ENCODE peak calls at places on chromosome 9, in ten cellular contexts. S is astrocyte of the spinal cord, E is WERI-Rb-1, P is fibroblast of mammary gland, B is BJ, R is GM12865, L is WTC11, O is neural crest cell, I is left lung, G is fibroblast of pulmonary artery. V is an unnamed sample.

GRCh38 chr9:92807757-92808725 is 43.4 kb upstream of the BICD2 start:
- DNase-seq in L (peak), S (no peak), I (no peak), B (no peak), R (no peak), E (peak), P (no peak), O (no peak), G (no peak), V (no peak)

GRCh38 chr9:34493972-34494535 is 28.7 kb downstream of the ENHO start:
- DNase-seq in I (peak), O (peak), B (no peak), E (no peak), S (peak), P (peak), R (peak), L (peak), G (peak), V (no peak)

GRCh38 chr9:99778308-99778707 is 43.4 kb upstream of the NR4A3 start:
- DNase-seq in E (no peak), P (peak), O (no peak), S (peak), R (peak), L (no peak), G (peak), I (no peak), B (peak), V (no peak)

GRCh38 chr9:5670079-5670478 is 41.2 kb downstream of the RIC1 start:
- DNase-seq in G (no peak), E (no peak), L (no peak), S (no peak), R (no peak), I (no peak), O (no peak), B (no peak), P (no peak), V (no peak)

GRCh38 chr9:37729499-37729898 is 24.1 kb upstream of the TRMT10B start:
- DNase-seq in I (no peak), O (no peak), P (no peak), B (no peak), L (no peak), E (no peak), R (no peak), G (no peak), S (no peak), V (no peak)

GRCh38 chr9:91421022-91421765 is 2.4 kb downstream of the NFIL3 start:
- DNase-seq in O (peak), L (peak), I (peak), P (peak), B (no peak), R (no peak), G (peak), E (peak), S (peak), V (peak)

GRCh38 chr9:31078175-31078574 is 1306.3 kb upstream of the ACO1 start:
- DNase-seq in I (no peak), L (no peak), G (no peak), B (no peak), E (no peak), O (no peak), R (no peak), S (no peak), P (no peak), V (no peak)

GRCh38 chr9:6354072-6354686 is 26.0 kb downstream of the TPD52L3 start:
- DNase-seq in B (peak), R (peak), O (peak), I (no peak), P (peak), E (peak), L (peak), G (peak), S (peak), V (peak)

GRCh38 chr9:123267481-123268239 is 726 bp downstream of the STRBP start:
- DNase-seq in B (no peak), E (peak), S (no peak), I (no peak), G (no peak), R (peak), O (no peak), L (peak), P (no peak), V (peak)

GRCh38 chr9:110659891-110660541 is 8.6 kb upstream of the MUSK start:
- DNase-seq in I (no peak), P (peak), E (no peak), O (no peak), R (no peak), B (peak), L (no peak), S (no peak), G (no peak), V (no peak)

GRCh38 chr9:93231121-93231694 is 47.3 kb downstream of the WNK2 start:
- DNase-seq in R (no peak), G (no peak), I (peak), B (no peak), P (no peak), S (no peak), O (no peak), E (no peak), L (no peak), V (no peak)

GRCh38 chr9:99809586-99810357 is 11.9 kb upstream of the NR4A3 start:
- DNase-seq in E (no peak), O (no peak), G (no peak), S (no peak), I (no peak), P (peak), L (no peak), R (no peak), B (no peak), V (no peak)

GRCh38 chr9:133869674-133870419 is 122.3 kb downstream of the VAV2 start:
- DNase-seq in R (no peak), S (no peak), B (no peak), O (no peak), P (no peak), L (no peak), G (peak), E (no peak), I (no peak), V (no peak)
- TF ChIP-seq CTCF in R (no peak), S (no peak), B (no peak), O (peak), P (no peak), L (no peak), G (peak), E (no peak), I (no peak), V (no peak)

GRCh38 chr9:122029898-122030297 is 63.2 kb downstream of the TTLL11 start:
- DNase-seq in E (no peak), P (peak), G (no peak), I (no peak), S (no peak), R (no peak), L (no peak), O (no peak), B (no peak), V (no peak)
- TF ChIP-seq CTCF in E (no peak), P (no peak), G (no peak), I (no peak), S (no peak), R (no peak), L (no peak), O (no peak), B (no peak), V (no peak)

DNA sequence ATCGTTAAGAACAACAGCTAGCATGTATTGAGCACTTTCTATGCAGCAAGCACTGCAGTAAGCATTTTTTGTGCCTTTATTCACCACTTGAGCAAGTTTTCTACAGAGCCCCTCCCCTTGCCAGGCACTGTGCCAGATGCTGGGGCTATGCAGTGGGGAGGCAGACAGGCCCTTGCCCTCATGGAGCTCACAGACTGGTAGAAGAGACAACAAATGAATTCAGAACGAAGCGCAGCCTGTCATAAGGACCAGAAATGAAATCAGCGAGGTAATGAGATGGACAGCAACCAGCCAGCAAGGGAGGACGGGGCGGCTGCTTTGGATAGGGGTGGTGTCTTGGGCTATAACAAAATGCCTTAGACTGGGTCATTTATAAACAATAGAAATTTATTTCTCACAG is 68.8 kb downstream of the C9orf50 start:
- DNase-seq in O (no peak), E (no peak), P (no peak), I (no peak), R (no peak), G (peak), B (no peak), S (peak), L (no peak), V (no peak)
- TF ChIP-seq CTCF in O (no peak), E (no peak), P (no peak), I (no peak), R (no peak), G (no peak), B (no peak), S (no peak), L (no peak), V (no peak)

DNA sequence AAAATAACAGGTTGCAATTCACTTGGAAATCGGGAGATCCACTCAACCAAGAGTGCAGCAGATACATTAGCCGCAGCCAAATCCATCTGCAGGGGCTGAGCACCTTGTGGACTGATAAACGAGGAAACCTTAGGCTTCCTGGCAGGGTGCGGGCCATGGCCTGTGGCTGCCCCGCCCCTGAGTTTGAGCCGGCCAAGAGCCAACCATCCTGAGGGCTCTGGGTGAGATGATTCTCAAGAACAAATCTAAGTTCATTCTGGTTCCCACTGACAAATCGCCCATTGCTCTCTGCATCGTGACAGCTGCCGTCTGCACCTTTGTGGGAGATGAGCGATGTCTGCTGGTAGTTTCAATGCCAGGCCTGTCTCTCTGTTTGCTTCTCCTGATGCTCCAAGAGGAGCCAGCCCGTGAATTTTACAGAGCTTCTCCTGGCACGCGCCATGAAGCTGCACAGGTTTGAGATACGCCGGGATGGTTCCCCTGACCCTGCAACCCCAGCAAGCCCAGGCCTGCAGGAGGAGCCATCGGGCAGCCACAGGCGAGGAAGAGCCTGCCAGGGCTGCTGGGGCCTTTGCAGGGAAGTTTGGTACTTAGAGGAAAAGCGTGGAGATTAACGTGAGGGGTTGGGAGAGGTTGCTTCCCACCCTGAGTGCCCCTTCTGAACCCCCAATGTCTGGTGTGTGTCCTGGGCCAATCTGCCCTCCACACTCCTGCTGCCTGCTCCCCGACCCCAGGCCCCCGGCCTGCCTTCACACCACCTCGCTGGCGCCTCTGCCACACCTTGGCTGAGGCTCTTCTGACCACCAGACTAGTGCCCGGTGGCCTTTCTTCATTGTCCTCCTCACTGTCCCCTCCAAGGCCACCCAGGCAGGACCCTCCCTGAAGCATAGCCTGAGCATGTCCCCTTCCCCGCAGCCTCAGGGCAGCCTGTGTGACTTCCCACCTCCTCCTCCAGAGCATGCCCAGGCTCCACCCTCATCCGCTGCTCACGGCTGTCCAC is 154.2 kb downstream of the OLFM1 start:
- DNase-seq in I (no peak), G (no peak), L (peak), P (no peak), E (peak), S (no peak), B (no peak), O (no peak), R (no peak), V (no peak)
- TF ChIP-seq CTCF in I (no peak), G (no peak), L (no peak), P (no peak), E (peak), S (no peak), B (no peak), O (no peak), R (no peak), V (no peak)

GRCh38 chr9:36136894-36137391 is 410 bp downstream of the GLIPR2 start:
- DNase-seq in B (no peak), S (no peak), G (no peak), I (no peak), P (no peak), L (no peak), E (no peak), R (no peak), O (no peak), V (no peak)

GRCh38 chr9:36134761-36135505 is 1.6 kb upstream of the GLIPR2 start:
- DNase-seq in I (no peak), S (no peak), B (no peak), R (no peak), P (no peak), L (no peak), O (no peak), E (no peak), G (no peak), V (no peak)

GRCh38 chr9:36137392-36138004 is 965 bp downstream of the GLIPR2 start:
- DNase-seq in G (peak), I (no peak), S (no peak), E (peak), B (no peak), O (no peak), L (peak), P (peak), R (no peak), V (no peak)

GRCh38 chr9:36135791-36136276 is 699 bp upstream of the GLIPR2 start:
- DNase-seq in O (no peak), E (no peak), G (no peak), P (no peak), R (no peak), L (peak), B (no peak), S (no peak), I (no peak), V (no peak)

DNA sequence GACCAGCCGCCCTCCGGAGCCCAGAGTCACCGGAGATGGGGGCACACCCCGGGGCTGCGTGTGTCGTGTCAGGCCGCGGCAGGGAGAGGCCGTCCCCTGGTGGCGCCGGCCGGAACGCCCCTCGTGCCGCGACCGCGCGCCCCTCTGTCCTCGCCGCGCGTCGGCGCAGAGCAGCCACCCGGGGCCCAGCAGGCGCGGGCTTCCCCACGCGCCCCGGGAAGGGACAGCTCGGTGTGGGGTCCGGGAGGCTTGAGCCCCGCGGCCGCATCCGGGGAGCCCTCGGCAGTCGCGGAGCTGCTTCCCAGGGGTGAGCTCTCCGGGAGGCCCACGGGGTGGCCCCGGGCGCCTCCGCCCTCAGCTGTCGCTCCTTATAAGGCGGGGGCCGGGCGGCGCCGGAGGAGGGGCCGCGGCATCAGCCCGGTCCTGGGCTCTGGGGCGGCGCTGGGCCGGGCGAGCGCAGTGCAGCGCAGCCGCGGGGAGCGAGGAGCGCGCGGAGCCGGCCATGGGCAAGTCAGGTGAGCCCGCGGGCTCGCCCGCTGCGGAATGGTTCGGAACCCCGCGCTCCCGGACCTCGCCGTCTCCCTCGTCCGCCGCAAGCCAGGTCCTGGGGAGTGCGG is at the start of gene GLIPR2:
- DNase-seq in O (peak), P (peak), B (no peak), L (peak), G (peak), R (peak), E (peak), I (peak), S (peak), V (peak)
- TF ChIP-seq CTCF in O (peak), P (no peak), B (peak), L (no peak), G (no peak), R (no peak), E (peak), I (no peak), S (no peak), V (no peak)

DNA sequence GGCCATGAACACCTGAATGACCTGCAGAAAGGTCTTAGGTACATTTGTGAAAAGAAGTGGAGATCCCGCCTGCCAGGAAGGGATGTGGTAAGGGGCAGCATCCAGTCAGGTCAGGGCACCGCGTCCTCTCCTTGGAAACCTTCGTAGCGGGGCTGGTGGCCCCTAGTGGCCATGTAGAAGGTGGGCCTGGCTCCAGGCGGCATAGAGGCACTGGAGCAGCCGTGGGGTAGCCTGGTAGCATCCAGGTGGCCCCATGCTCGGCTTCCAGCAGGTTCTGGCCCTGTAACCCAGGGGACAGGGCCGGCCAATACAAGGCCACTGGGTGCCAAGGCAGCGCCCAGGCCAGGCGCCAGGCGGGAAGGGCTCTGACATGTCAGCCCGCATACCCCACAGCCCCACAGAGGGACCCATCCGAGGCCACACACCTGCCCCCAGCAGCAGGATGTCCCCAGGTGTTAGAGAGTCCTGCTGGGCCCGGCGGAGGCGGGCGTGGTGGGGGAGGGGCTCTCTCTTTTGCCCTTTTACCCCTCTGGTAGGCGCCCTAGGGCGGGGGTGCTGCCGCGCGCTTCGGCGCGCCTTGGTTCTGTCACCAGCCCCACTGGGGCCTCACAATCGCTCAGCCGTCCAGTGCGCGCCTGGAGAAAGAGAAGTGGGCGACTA is 58.3 kb upstream of the SPATA31E1 start:
- DNase-seq in S (no peak), G (no peak), B (no peak), R (no peak), O (no peak), I (no peak), L (peak), E (no peak), P (no peak), V (no peak)
- TF ChIP-seq CTCF in S (no peak), G (no peak), B (no peak), R (no peak), O (no peak), I (no peak), L (no peak), E (no peak), P (no peak), V (no peak)

GRCh38 chr9:35665471-35665818 is 450 bp upstream of the ARHGEF39 start:
- DNase-seq in O (no peak), B (no peak), E (no peak), G (no peak), R (no peak), I (no peak), L (no peak), S (no peak), P (no peak), V (no peak)
- TF ChIP-seq CTCF in O (peak), B (no peak), E (no peak), G (no peak), R (no peak), I (no peak), L (no peak), S (no peak), P (no peak), V (no peak)

GRCh38 chr9:136264803-136265405 is 19.3 kb upstream of the QSOX2 start:
- DNase-seq in L (no peak), G (no peak), B (no peak), I (no peak), E (no peak), S (no peak), O (no peak), P (no peak), R (no peak), V (no peak)

GRCh38 chr9:136262671-136263178 is 17.1 kb upstream of the QSOX2 start:
- DNase-seq in G (no peak), R (no peak), P (no peak), I (no peak), B (no peak), L (no peak), O (no peak), S (no peak), E (no peak), V (no peak)

GRCh38 chr9:136265561-136266355 is 20.1 kb upstream of the QSOX2 start:
- DNase-seq in P (no peak), G (no peak), O (no peak), L (no peak), B (no peak), R (no peak), I (no peak), E (peak), S (no peak), V (no peak)

GRCh38 chr9:136261686-136262430 is 16.2 kb upstream of the QSOX2 start:
- DNase-seq in E (no peak), O (no peak), I (no peak), P (no peak), R (no peak), G (no peak), L (no peak), S (no peak), B (no peak), V (no peak)

GRCh38 chr9:136264046-136264802 is 18.6 kb upstream of the QSOX2 start:
- DNase-seq in B (no peak), S (no peak), R (no peak), I (no peak), L (no peak), O (no peak), E (peak), P (no peak), G (no peak), V (no peak)
- TF ChIP-seq CTCF in B (no peak), S (peak), R (no peak), I (no peak), L (no peak), O (no peak), E (peak), P (no peak), G (no peak), V (no peak)

DNA sequence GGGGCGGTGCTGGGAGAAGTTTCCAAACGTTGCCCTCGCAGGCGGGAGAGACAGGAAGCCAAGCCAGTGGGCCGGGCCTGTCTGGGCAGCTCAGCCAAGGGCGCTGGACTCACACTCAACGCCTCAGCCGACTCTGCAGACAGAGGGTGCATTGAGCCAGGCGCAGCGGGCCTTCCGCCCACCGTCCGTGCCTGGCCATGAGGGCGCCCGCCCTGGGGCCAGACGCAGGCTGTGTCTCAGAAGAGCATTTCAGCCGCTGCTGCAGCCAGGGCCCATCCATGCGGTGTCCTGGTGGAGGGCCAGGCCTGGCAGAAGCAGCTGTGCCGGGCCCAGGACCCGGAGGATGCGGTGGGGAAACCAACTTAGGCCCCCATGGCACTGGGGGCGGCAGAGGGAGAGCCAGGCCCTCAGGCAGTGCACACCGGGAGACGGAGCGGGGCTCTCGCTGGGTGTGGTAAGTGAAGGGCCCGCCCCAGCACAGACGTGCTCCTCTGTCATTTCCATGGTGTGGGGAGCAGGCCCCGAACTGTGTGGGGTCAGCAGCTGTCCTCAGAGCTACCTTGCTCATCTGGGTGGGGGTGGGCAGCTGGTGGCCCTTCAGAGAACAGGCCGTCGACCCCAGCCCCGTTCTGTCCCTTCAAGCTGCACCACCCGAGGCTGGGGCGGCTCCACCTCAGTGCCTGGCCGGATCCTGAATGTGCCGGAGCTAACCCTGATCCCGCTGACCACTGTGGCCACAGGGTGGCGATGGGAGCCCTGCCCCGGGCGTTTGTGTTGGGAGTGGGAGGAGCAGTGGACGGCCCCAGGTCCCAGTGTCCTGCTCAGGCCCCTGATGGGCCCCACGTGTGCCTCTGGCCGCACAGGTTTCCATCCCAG is 18.0 kb downstream of the DNLZ start:
- DNase-seq in S (peak), O (peak), B (no peak), I (peak), E (peak), G (peak), R (no peak), L (peak), P (peak), V (no peak)
- TF ChIP-seq CTCF in S (peak), O (peak), B (peak), I (peak), E (peak), G (peak), R (no peak), L (no peak), P (peak), V (no peak)

GRCh38 chr9:35905912-35906679 is at the start of gene HRCT1:
- DNase-seq in G (peak), B (peak), L (no peak), O (no peak), R (no peak), S (peak), I (peak), P (peak), E (no peak), V (no peak)
- TF ChIP-seq CTCF in G (no peak), B (no peak), L (no peak), O (no peak), R (no peak), S (no peak), I (no peak), P (no peak), E (no peak), V (no peak)